ENCODE peak calls at places on chromosomes 6 and 20, in five cellular contexts. S is SK-N-DZ, K is heart left ventricle, Y is A172, R is Caki2. X is an unnamed sample.

GRCh38 chr20:53530440-53530839 is 63.2 kb downstream of the ZNF217 start:
- DNase-seq in R (no peak), Y (no peak), S (no peak), K (no peak), X (no peak)

GRCh38 chr6:166008441-166009369 is 158.9 kb downstream of the TBXT start:
- DNase-seq in K (no peak), S (peak), Y (no peak), R (no peak), X (no peak)

GRCh38 chr20:61531553-61532345 is 279.7 kb downstream of the CDH4 start:
- DNase-seq in R (peak), S (no peak), K (no peak), Y (peak), X (no peak)

GRCh38 chr20:47984437-47984836 is 199.2 kb upstream of the SULF2 start:
- DNase-seq in S (no peak), Y (no peak), K (no peak), R (no peak), X (no peak)

GRCh38 chr20:9565910-9566550 is 51.6 kb downstream of the LAMP5 start:
- DNase-seq in S (no peak), Y (no peak), K (no peak), R (no peak), X (no peak)

GRCh38 chr20:24523661-24524060 is 54.2 kb downstream of the SYNDIG1 start:
- DNase-seq in R (no peak), S (no peak), K (no peak), Y (no peak), X (no peak)

GRCh38 chr6:55433446-55434130 is 106.3 kb downstream of the GFRAL start:
- DNase-seq in Y (no peak), R (peak), K (no peak), S (no peak), X (no peak)

GRCh38 chr20:22590662-22591061 is 6.3 kb upstream of the FOXA2 start:
- DNase-seq in K (no peak), Y (no peak), R (no peak), S (no peak), X (no peak)

GRCh38 chr20:59580208-59580980 is 23.9 kb upstream of the PHACTR3 start:
- DNase-seq in K (no peak), Y (no peak), R (no peak), S (no peak), X (no peak)

GRCh38 chr6:64334646-64335045 is 699.0 kb downstream of the PHF3 start:
- DNase-seq in K (no peak), S (no peak), R (no peak), Y (no peak), X (no peak)

GRCh38 chr20:32418376-32418775 is 60.2 kb downstream of the ASXL1 start:
- DNase-seq in Y (no peak), K (no peak), S (no peak), R (no peak), X (no peak)

GRCh38 chr20:56429496-56429895 is 17.4 kb downstream of the CASS4 start:
- DNase-seq in Y (peak), R (no peak), K (peak), S (no peak), X (no peak)

GRCh38 chr6:138869343-138869742 is 73.5 kb downstream of the ECT2L start:
- DNase-seq in R (no peak), Y (no peak), K (peak), S (no peak), X (peak)

GRCh38 chr6:35052694-35053565 is 88.2 kb downstream of the TCP11 start:
- DNase-seq in Y (no peak), R (no peak), K (peak), S (no peak), X (peak)

GRCh38 chr20:37259865-37260264 is 1.7 kb downstream of the GHRH start:
- DNase-seq in K (no peak), Y (no peak), S (no peak), R (no peak), X (no peak)

GRCh38 chr20:33672426-33673114 is 1.7 kb downstream of the NECAB3 start:
- DNase-seq in R (no peak), S (peak), K (no peak), Y (no peak), X (no peak)

GRCh38 chr6:96716221-96716620 is 121.1 kb downstream of the GPR63 start:
- DNase-seq in K (no peak), S (peak), Y (no peak), R (no peak), X (no peak)

GRCh38 chr6:170206931-170207431 is 83.9 kb downstream of the DLL1 start:
- DNase-seq in S (no peak), R (no peak), Y (no peak), K (peak), X (no peak)

GRCh38 chr20:7383218-7383617 is 557.0 kb downstream of the HAO1 start:
- DNase-seq in K (no peak), Y (no peak), R (peak), S (no peak), X (no peak)

GRCh38 chr6:66897576-66897975 is 1190.5 kb upstream of the EYS start:
- DNase-seq in S (peak), Y (peak), K (no peak), R (peak), X (no peak)

GRCh38 chr6:15457903-15458530 is 204.8 kb downstream of the DTNBP1 start:
- DNase-seq in Y (no peak), S (no peak), K (no peak), R (no peak), X (no peak)

GRCh38 chr20:15627501-15627903 is 945.7 kb downstream of the KIF16B start:
- DNase-seq in S (no peak), K (no peak), Y (no peak), R (no peak), X (no peak)

GRCh38 chr6:89941031-89941775 is 46.9 kb downstream of the GJA10 start:
- DNase-seq in Y (no peak), K (no peak), R (no peak), S (no peak), X (no peak)

GRCh38 chr6:149168968-149169367 is 148.5 kb upstream of the TAB2 start:
- DNase-seq in S (no peak), R (no peak), K (no peak), Y (no peak), X (no peak)

GRCh38 chr6:89321571-89321970 is 6.5 kb upstream of the GABRR2 start:
- DNase-seq in K (no peak), Y (no peak), R (peak), S (no peak), X (no peak)

GRCh38 chr6:40779399-40779798 is 192.2 kb upstream of the LRFN2 start:
- DNase-seq in S (no peak), K (no peak), R (no peak), Y (peak), X (no peak)

GRCh38 chr20:61114776-61115175 is 137.3 kb upstream of the CDH4 start:
- DNase-seq in Y (no peak), K (no peak), R (no peak), S (no peak), X (no peak)

GRCh38 chr6:26136321-26136720 is 49.1 kb downstream of the HFE start:
- DNase-seq in K (no peak), R (no peak), Y (no peak), S (no peak), X (no peak)

GRCh38 chr6:76992553-76992952 is 470.7 kb downstream of the HTR1B start:
- DNase-seq in Y (no peak), R (no peak), S (peak), K (no peak), X (no peak)

GRCh38 chr6:766625-767024 is 73.7 kb upstream of the EXOC2 start:
- DNase-seq in S (no peak), K (no peak), Y (no peak), R (no peak), X (no peak)